ENCODE peak calls at places on chromosomes 4 and X, in six cellular contexts. Y, X, J, Z, E and L are unnamed samples.

GRCh38 chr4:185682236-185682635 is 129.8 kb downstream of the SORBS2 start:
- DNase-seq in Z (no peak), X (no peak), Y (no peak), J (no peak), E (no peak), L (no peak)

GRCh38 chr4:17142232-17142711 is 243.8 kb upstream of the LDB2 start:
- DNase-seq in Z (no peak), J (no peak), Y (no peak), X (no peak), E (no peak), L (no peak)

GRCh38 chrX:14554132-14554715 is 24.9 kb downstream of the GLRA2 start:
- DNase-seq in Y (no peak), E (peak; percentile 44), X (no peak), J (no peak), Z (no peak), L (peak; percentile 5)

GRCh38 chr4:125828316-125828715 is 513.6 kb downstream of the FAT4 start:
- DNase-seq in E (no peak), Z (no peak), Y (no peak), J (no peak), X (no peak), L (no peak)

GRCh38 chr4:168605411-168605810 is 108.6 kb downstream of the PALLD start:
- DNase-seq in J (no peak), E (no peak), Z (no peak), Y (no peak), X (no peak), L (no peak)

GRCh38 chrX:40172169-40172979 is 74.6 kb upstream of the BCOR start:
- DNase-seq in Y (peak; percentile 78), Z (peak; percentile 50), E (peak; percentile 76), X (peak; percentile 72), J (peak; percentile 62), L (peak; percentile 58)

GRCh38 chrX:15356444-15356843 is 21.1 kb upstream of the PIGA start:
- DNase-seq in Z (no peak), X (no peak), Y (no peak), E (no peak), J (peak; percentile 44), L (no peak)

GRCh38 chrX:13669246-13669689 is 16.3 kb downstream of the TCEANC start:
- DNase-seq in Y (peak; percentile 79), X (peak; percentile 84), Z (peak; percentile 80), E (peak; percentile 75), J (peak; percentile 72), L (peak; percentile 84)

GRCh38 chr4:186137193-186137792 is 32.8 kb downstream of the FAM149A start:
- DNase-seq in Y (no peak), E (no peak), Z (no peak), X (no peak), J (no peak), L (peak; percentile 33)

GRCh38 chr4:148575577-148575976 is 133.4 kb upstream of the NR3C2 start:
- DNase-seq in J (no peak), X (no peak), E (no peak), Z (no peak), Y (no peak), L (no peak)

GRCh38 chr4:76790377-76790776 is 107.6 kb downstream of the SOWAHB start:
- DNase-seq in X (no peak), Y (no peak), Z (no peak), J (no peak), E (no peak), L (no peak)

GRCh38 chr4:183628189-183628588 is 30.8 kb downstream of the RWDD4 start:
- DNase-seq in X (no peak), Z (no peak), E (no peak), Y (no peak), J (no peak), L (no peak)

GRCh38 chr4:2281575-2282343 is 19.9 kb upstream of the MXD4 start:
- DNase-seq in Z (no peak), J (no peak), X (peak; percentile 51), E (no peak), Y (no peak), L (no peak)

GRCh38 chrX:105126201-105126600 is 94.3 kb downstream of the TEX13A start:
- DNase-seq in E (no peak), J (no peak), X (no peak), Z (no peak), Y (no peak), L (no peak)

GRCh38 chr4:176270669-176271068 is 1.6 kb upstream of the ASB5 start:
- DNase-seq in J (no peak), E (no peak), Y (no peak), Z (no peak), X (no peak), L (no peak)

GRCh38 chr4:140523370-140523856 is 555 bp upstream of the ELMOD2 start:
- DNase-seq in J (no peak), E (no peak), X (no peak), Y (no peak), Z (no peak), L (no peak)

GRCh38 chr4:1209821-1210220 is 37.4 kb upstream of the SPON2 start:
- DNase-seq in Y (peak; percentile 85), E (peak; percentile 88), J (peak; percentile 54), Z (no peak), X (peak; percentile 52), L (peak; percentile 42)

GRCh38 chr4:47526281-47526680 is 41.2 kb downstream of the ATP10D start:
- DNase-seq in Z (no peak), X (no peak), Y (no peak), J (no peak), E (no peak), L (no peak)

GRCh38 chrX:118215346-118215745 is 98.7 kb upstream of the KLHL13 start:
- DNase-seq in X (no peak), E (no peak), J (no peak), Y (no peak), Z (no peak), L (no peak)

DNA sequence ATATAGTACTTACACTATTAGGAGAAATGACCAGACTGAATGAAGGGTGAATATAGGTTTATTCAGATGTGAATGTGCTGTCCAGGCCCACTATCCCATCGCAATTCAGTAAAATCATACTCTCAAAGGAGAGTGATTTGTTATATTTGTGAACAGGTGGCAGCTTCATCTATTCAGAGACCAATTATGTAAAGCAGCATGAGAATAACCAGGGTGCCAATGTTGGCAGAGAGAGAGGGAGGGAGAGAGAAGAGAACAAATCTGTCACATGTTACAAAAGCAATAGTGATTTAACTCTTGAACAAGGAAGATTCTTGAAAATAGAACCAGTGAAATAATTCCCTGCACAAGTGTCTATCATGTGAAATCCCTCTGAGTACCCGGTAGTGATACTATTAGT is 38.9 kb upstream of the TLL1 start:
- DNase-seq in Z (no peak), X (no peak), J (no peak), E (no peak), Y (no peak), L (no peak)
- H3K9me3 ChIP-seq in Z (no peaks in the 10 kb centered on the region), X (no peaks in the 10 kb centered on the region), J (no peaks in the 10 kb centered on the region), E (no peaks in the 10 kb centered on the region), Y (no peaks in the 10 kb centered on the region), L (no peaks in the 10 kb centered on the region)

GRCh38 chr4:83876047-83876446 is 340.1 kb downstream of the GPAT3 start:
- DNase-seq in X (no peak), J (no peak), Y (no peak), Z (no peak), E (no peak), L (no peak)

GRCh38 chr4:83870551-83870950 is 334.6 kb downstream of the GPAT3 start:
- DNase-seq in J (no peak), X (no peak), E (no peak), Z (no peak), Y (no peak), L (no peak)

GRCh38 chr4:83875437-83875836 is 339.5 kb downstream of the GPAT3 start:
- DNase-seq in Y (no peak), X (no peak), Z (no peak), E (no peak), J (no peak), L (no peak)

GRCh38 chr4:83873996-83874395 is 338.1 kb downstream of the GPAT3 start:
- DNase-seq in E (no peak), Z (no peak), Y (no peak), J (no peak), X (no peak), L (no peak)
- TF ChIP-seq POLR2A in E (no peak), Z (no peak), Y (no peak), J (no peak), X (no peak), L (no peak)

GRCh38 chr4:11197942-11198341 is 230.8 kb downstream of the HS3ST1 start:
- DNase-seq in X (no peak), Y (no peak), J (no peak), Z (no peak), E (no peak), L (no peak)
- H3K9me3 ChIP-seq in X (no peaks in the 10 kb centered on the region), Y (no peaks in the 10 kb centered on the region), J (no peaks in the 10 kb centered on the region), Z (no peaks in the 10 kb centered on the region), E (no peaks in the 10 kb centered on the region), L (no peaks in the 10 kb centered on the region)

GRCh38 chr4:139453371-139454110 is 380 bp upstream of the RAB33B start:
- DNase-seq in Y (peak; percentile 99), X (peak; percentile 97), E (peak; percentile 97), Z (peak; percentile 97), J (peak; percentile 96), L (peak; percentile 98)
- TF ChIP-seq POLR2A in Y (peak; percentile 45), X (peak; percentile 65), E (peak; percentile 75), Z (peak; percentile 89), J (peak; percentile 71), L (peak; percentile 90)

DNA sequence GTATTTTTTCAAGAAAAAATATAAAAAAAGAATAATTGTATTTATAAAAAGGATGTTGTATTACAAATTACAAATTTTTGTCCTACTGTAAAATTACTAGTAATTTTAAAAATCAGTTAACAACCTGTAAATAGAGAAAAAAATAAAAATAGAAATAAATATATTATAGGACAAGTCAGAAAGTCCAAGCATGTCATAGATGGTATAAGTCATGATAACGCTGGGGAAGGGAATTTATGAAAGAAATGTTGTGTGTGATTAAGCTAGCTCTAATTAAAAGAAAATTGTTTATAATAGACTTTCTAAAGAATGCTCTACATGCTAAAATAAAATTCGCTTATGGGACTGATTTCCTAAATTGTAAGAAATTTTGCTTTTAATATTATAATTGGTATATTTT is 2329.9 kb downstream of the ARAP2 start:
- DNase-seq in Z (no peak), X (no peak), J (no peak), E (no peak), Y (no peak), L (no peak)
- H3K9me3 ChIP-seq in Z (no peaks in the 10 kb centered on the region), X (no peaks in the 10 kb centered on the region), J (no peaks in the 10 kb centered on the region), E (no peaks in the 10 kb centered on the region), Y (no peaks in the 10 kb centered on the region), L (no peaks in the 10 kb centered on the region)